ENCODE peak calls at places on chromosomes 4 and X, in four cellular contexts. One of them, this sample, is unnamed.

GRCh38 chrX:17559728-17560379 is 177.4 kb upstream of the SCML1 start:
- DNase-seq in hypothalamus: no peak
- DNase-seq in GM10248: no peak
- DNase-seq in small intestine: no peak
- DNase-seq in this sample: no peak

GRCh38 chr4:152515678-152516077 is 20.2 kb downstream of the FBXW7 start:
- DNase-seq in small intestine: no peak
- DNase-seq in GM10248: no peak
- DNase-seq in hypothalamus: no peak
- DNase-seq in this sample: no peak

GRCh38 chrX:133405498-133406180 is 9.7 kb downstream of the GPC4 start:
- DNase-seq in GM10248: no peak
- DNase-seq in hypothalamus: no peak
- DNase-seq in small intestine: no peak
- DNase-seq in this sample: no peak

GRCh38 chr4:108399610-108400265 is 220.6 kb upstream of the RPL34 start:
- DNase-seq in GM10248: no peak
- DNase-seq in small intestine: no peak
- DNase-seq in hypothalamus: no peak
- DNase-seq in this sample: no peak

GRCh38 chr4:184250795-184251679 is 33.4 kb upstream of the ENPP6 start:
- DNase-seq in hypothalamus: no peak
- DNase-seq in GM10248: peak
- DNase-seq in small intestine: peak
- DNase-seq in this sample: peak

GRCh38 chr4:108008721-108009120 is 19.0 kb downstream of the HADH start:
- DNase-seq in small intestine: no peak
- DNase-seq in hypothalamus: no peak
- DNase-seq in GM10248: no peak
- DNase-seq in this sample: no peak

GRCh38 chr4:136650541-136651277 is 881.6 kb downstream of the PCDH18 start:
- DNase-seq in small intestine: peak
- DNase-seq in GM10248: no peak
- DNase-seq in hypothalamus: no peak
- DNase-seq in this sample: no peak

GRCh38 chr4:83369825-83370639 is 35.4 kb upstream of the HPSE start:
- DNase-seq in hypothalamus: no peak
- DNase-seq in small intestine: no peak
- DNase-seq in GM10248: no peak
- DNase-seq in this sample: no peak

GRCh38 chr4:163663454-163664225 is 169.2 kb downstream of the TMA16 start:
- DNase-seq in small intestine: no peak
- DNase-seq in GM10248: peak
- DNase-seq in hypothalamus: no peak
- DNase-seq in this sample: peak

GRCh38 chr4:110197421-110198398 is 705 bp downstream of the ELOVL6 start:
- DNase-seq in small intestine: peak
- DNase-seq in hypothalamus: peak
- DNase-seq in GM10248: peak
- DNase-seq in this sample: peak

GRCh38 chr4:103150677-103151076 is 47.5 kb downstream of the CENPE start:
- DNase-seq in small intestine: no peak
- DNase-seq in GM10248: no peak
- DNase-seq in hypothalamus: no peak
- DNase-seq in this sample: no peak

GRCh38 chrX:46913710-46914109 is 1.5 kb downstream of the JADE3 start:
- DNase-seq in small intestine: peak
- DNase-seq in hypothalamus: no peak
- DNase-seq in GM10248: no peak
- DNase-seq in this sample: no peak

GRCh38 chrX:152895724-152896420 is 2.0 kb upstream of the ZNF185 start:
- DNase-seq in hypothalamus: no peak
- DNase-seq in GM10248: no peak
- DNase-seq in small intestine: peak
- DNase-seq in this sample: no peak

GRCh38 chr4:118774321-118774720 is 61.6 kb downstream of the SEC24D start:
- DNase-seq in small intestine: no peak
- DNase-seq in GM10248: no peak
- DNase-seq in hypothalamus: no peak
- DNase-seq in this sample: no peak

GRCh38 chr4:42627887-42628646 is 28.8 kb downstream of the ATP8A1 start:
- DNase-seq in small intestine: no peak
- DNase-seq in hypothalamus: no peak
- DNase-seq in GM10248: peak
- DNase-seq in this sample: peak

GRCh38 chr4:173146456-173146855 is 22.2 kb upstream of the GALNT7 start:
- DNase-seq in GM10248: no peak
- DNase-seq in hypothalamus: no peak
- DNase-seq in small intestine: no peak
- DNase-seq in this sample: no peak

GRCh38 chr4:129218355-129218754 is 122.4 kb downstream of the C4orf33 start:
- DNase-seq in small intestine: peak
- DNase-seq in hypothalamus: no peak
- DNase-seq in GM10248: no peak
- DNase-seq in this sample: no peak

GRCh38 chr4:80156410-80156809 is 40.9 kb upstream of the PRDM8 start:
- DNase-seq in hypothalamus: no peak
- DNase-seq in small intestine: no peak
- DNase-seq in GM10248: no peak
- DNase-seq in this sample: no peak

This sample was measured in GM20000.